ENCODE peak calls at places on chromosomes 2 and 18, in five cellular contexts. D is neuronal stem cell, B is IMR-90, Y is H1, T is trophoblast cell. E is an unnamed sample.
A peak's percentile ranks its signal among the peaks of the same experiment; 100 is the strongest.

GRCh38 chr2:24754985-24755690 is 38.1 kb downstream of the PTRHD1 start:
- DNase-seq in D (no peak), B (peak; percentile 28), Y (no peak), T (no peak), E (no peak)

GRCh38 chr2:142819411-142819810 is 58.1 kb upstream of the KYNU start:
- DNase-seq in D (no peak), B (no peak), Y (no peak), T (no peak), E (no peak)

GRCh38 chr2:179106342-179107178 is 56.6 kb upstream of the CCDC141 start:
- DNase-seq in D (no peak), B (peak; percentile 94), Y (no peak), T (peak; percentile 50), E (peak; percentile 91)

GRCh38 chr18:32759768-32760167 is 13.1 kb downstream of the KLHL14 start:
- DNase-seq in D (no peak), B (no peak), Y (no peak), T (no peak), E (no peak)

GRCh38 chr2:169363570-169364150 is 1.3 kb upstream of the LRP2 start:
- DNase-seq in D (peak; percentile 67), B (no peak), Y (no peak), T (peak; percentile 39), E (peak; percentile 26)

GRCh38 chr2:113079123-113079522 is 11.4 kb downstream of the IL1F10 start:
- DNase-seq in D (no peak), B (no peak), Y (no peak), T (peak; percentile 84), E (no peak)

GRCh38 chr2:73134471-73134870 is 21.7 kb upstream of the RAB11FIP5 start:
- DNase-seq in D (no peak), B (peak; percentile 16), Y (no peak), T (peak; percentile 78), E (no peak)

GRCh38 chr2:165863816-165864221 is 69.8 kb upstream of the GALNT3 start:
- DNase-seq in D (no peak), B (no peak), Y (no peak), T (no peak), E (no peak)

GRCh38 chr18:43883886-43884285 is 606.6 kb upstream of the SYT4 start:
- DNase-seq in D (no peak), B (no peak), Y (no peak), T (no peak), E (no peak)

GRCh38 chr2:241519669-241520068 is 11.3 kb upstream of the STK25 start:
- DNase-seq in D (no peak), B (no peak), Y (no peak), T (no peak), E (no peak)

GRCh38 chr2:166229678-166230023 is 101.8 kb upstream of the SCN1A start:
- DNase-seq in D (no peak), B (no peak), Y (no peak), T (no peak), E (no peak)

GRCh38 chr18:31065036-31065773 is 22.7 kb upstream of the DSC3 start:
- DNase-seq in D (no peak), B (no peak), Y (no peak), T (no peak), E (peak; percentile 50)

GRCh38 chr2:70143314-70144150 is 47.3 kb downstream of the C2orf42 start:
- DNase-seq in D (no peak), B (peak; percentile 52), Y (no peak), T (peak; percentile 44), E (peak; percentile 54)

GRCh38 chr2:70142590-70143313 is 48.1 kb downstream of the C2orf42 start:
- DNase-seq in D (peak; percentile 100), B (peak; percentile 99), Y (peak; percentile 99), T (peak; percentile 100), E (peak; percentile 98)

GRCh38 chr2:70141754-70142589 is 48.8 kb downstream of the C2orf42 start:
- DNase-seq in D (peak; percentile 61), B (peak; percentile 38), Y (no peak), T (peak; percentile 73), E (peak; percentile 70)

GRCh38 chr2:70144443-70145167 is 46.2 kb downstream of the C2orf42 start:
- DNase-seq in D (no peak), B (no peak), Y (no peak), T (no peak), E (no peak)

GRCh38 chr2:70140978-70141753 is 49.7 kb downstream of the C2orf42 start:
- DNase-seq in D (no peak), B (peak; percentile 53), Y (peak; percentile 78), T (peak; percentile 100), E (peak; percentile 73)
- H4K91ac ChIP-seq in D (no peak overlapping the region), B (peak overlapping the region; percentile 97), Y (peak overlapping the region; percentile 63), T (peak overlapping the region; percentile 96), E (peak overlapping the region; percentile 96)

GRCh38 chr2:219476605-219477578 is 21.8 kb upstream of the GMPPA start:
- DNase-seq in D (peak; percentile 75), B (no peak), Y (no peak), T (no peak), E (no peak)
- H3K4me3 ChIP-seq in D (peak overlapping the region; percentile 61), B (no peak overlapping the region), Y (peak overlapping the region; percentile 37), T (no peak overlapping the region), E (no peak overlapping the region)

GRCh38 chr2:128640847-128641360 is 322.2 kb upstream of the HS6ST1 start:
- DNase-seq in D (no peak), B (no peak), Y (no peak), T (no peak), E (no peak)
- H4K91ac ChIP-seq in D (no peak overlapping the region), B (no peak overlapping the region), Y (peak overlapping the region; percentile 81), T (no peak overlapping the region), E (no peak overlapping the region)

GRCh38 chr2:195608768-195609454 is 48.1 kb upstream of the SLC39A10 start:
- DNase-seq in D (no peak), B (no peak), Y (no peak), T (no peak), E (no peak)
- H3K4me3 ChIP-seq in D (no peak overlapping the region), B (no peak overlapping the region), Y (no peak overlapping the region), T (no peak overlapping the region), E (no peak overlapping the region)

E was measured in mesenchymal stem cell.